ENCODE peak calls at places on chromosomes 16 and 17, in four cellular contexts. G, V, R and E are unnamed samples.

GRCh38 chr16:46650224-46650623 is 29.0 kb upstream of the SHCBP1 start:
- DNase-seq in G (no peak), V (peak; percentile 11), R (no peak), E (peak; percentile 74)

GRCh38 chr17:42387221-42387657 is 1.0 kb downstream of the STAT3 start:
- DNase-seq in G (peak; percentile 28), V (no peak), R (no peak), E (no peak)

GRCh38 chr16:78515421-78515820 is 416.0 kb downstream of the WWOX start:
- DNase-seq in G (no peak), V (no peak), R (no peak), E (no peak)

GRCh38 chr17:44235583-44235936 is 16.1 kb upstream of the UBTF start:
- DNase-seq in G (no peak), V (no peak), R (no peak), E (peak; percentile 81)

GRCh38 chr17:14069251-14069981 is at the start of gene COX10:
- DNase-seq in G (peak; percentile 89), V (peak; percentile 88), R (peak; percentile 94), E (peak; percentile 84)

GRCh38 chr16:89506791-89507191 is 1.4 kb upstream of the SPG7 start:
- DNase-seq in G (no peak), V (no peak), R (no peak), E (no peak)

GRCh38 chr17:63996430-63997182 is 1.5 kb upstream of the PRR29 start:
- DNase-seq in G (peak; percentile 32), V (no peak), R (no peak), E (no peak)

GRCh38 chr17:16348586-16348985 is 4.7 kb downstream of the CENPV start:
- DNase-seq in G (no peak), V (no peak), R (no peak), E (no peak)

GRCh38 chr17:3754458-3755334 is 31.0 kb downstream of the HASPIN start:
- DNase-seq in G (peak; percentile 92), V (no peak), R (peak; percentile 80), E (no peak)

GRCh38 chr17:71494045-71494444 is 626.8 kb upstream of the SOX9 start:
- DNase-seq in G (no peak), V (no peak), R (no peak), E (no peak)

GRCh38 chr16:67204076-67204475 is 5.1 kb downstream of the ELMO3 start:
- DNase-seq in G (no peak), V (no peak), R (no peak), E (no peak)

GRCh38 chr17:57957886-57958285 is 2.7 kb upstream of the CUEDC1 start:
- DNase-seq in G (no peak), V (no peak), R (no peak), E (no peak)

GRCh38 chr17:2704031-2704889 is 7.3 kb downstream of the CLUH start:
- DNase-seq in G (peak; percentile 60), V (no peak), R (no peak), E (no peak)

GRCh38 chr16:66842765-66843164 is 1.4 kb upstream of the CA7 start:
- DNase-seq in G (no peak), V (no peak), R (no peak), E (peak; percentile 35)

GRCh38 chr16:58026139-58026704 is 668 bp downstream of the MMP15 start:
- DNase-seq in G (no peak), V (no peak), R (no peak), E (peak; percentile 81)

GRCh38 chr16:48393843-48394703 is 8.9 kb upstream of the SIAH1 start:
- DNase-seq in G (peak; percentile 74), V (no peak), R (no peak), E (no peak)

GRCh38 chr16:30148101-30148500 is 25.1 kb upstream of the MAPK3 start:
- DNase-seq in G (no peak), V (no peak), R (no peak), E (no peak)

GRCh38 chr17:43018008-43018853 is 4.0 kb downstream of the VAT1 start:
- DNase-seq in G (no peak), V (no peak), R (peak; percentile 86), E (no peak)

GRCh38 chr16:84299734-84300440 is 5.2 kb downstream of the WFDC1 start:
- DNase-seq in G (no peak), V (no peak), R (no peak), E (no peak)

GRCh38 chr17:82845163-82845807 is 5.5 kb upstream of the ZNF750 start:
- DNase-seq in G (no peak), V (peak; percentile 86), R (no peak), E (no peak)

GRCh38 chr16:15754821-15755534 is 101.8 kb downstream of the MYH11 start:
- DNase-seq in G (no peak), V (no peak), R (no peak), E (no peak)

GRCh38 chr17:77160032-77160876 is 19.5 kb downstream of the SEC14L1 start:
- DNase-seq in G (no peak), V (no peak), R (no peak), E (no peak)

GRCh38 chr17:76702941-76703637 is 7.7 kb downstream of the MXRA7 start:
- DNase-seq in G (no peak), V (no peak), R (no peak), E (no peak)

GRCh38 chr16:9098377-9099090 is 7.1 kb downstream of the HAPSTR1 start:
- DNase-seq in G (no peak), V (no peak), R (no peak), E (no peak)

GRCh38 chr16:51648521-51648920 is 497.5 kb upstream of the SALL1 start:
- DNase-seq in G (no peak), V (no peak), R (no peak), E (peak; percentile 13)

GRCh38 chr16:76748698-76749097 is 442.3 kb upstream of the MON1B start:
- DNase-seq in G (no peak), V (no peak), R (no peak), E (no peak)

GRCh38 chr17:80780381-80781187 is 211.1 kb upstream of the CHMP6 start:
- DNase-seq in G (peak; percentile 63), V (no peak), R (no peak), E (no peak)

GRCh38 chr16:57533618-57534336 is 2.6 kb downstream of the CCDC102A start:
- DNase-seq in G (peak; percentile 78), V (peak; percentile 37), R (peak; percentile 63), E (no peak)

GRCh38 chr16:53434436-53435065 is at the start of gene RBL2:
- DNase-seq in G (peak; percentile 89), V (peak; percentile 10), R (peak; percentile 86), E (peak; percentile 94)

GRCh38 chr17:5825717-5826330 is 241.5 kb upstream of the NLRP1 start:
- DNase-seq in G (no peak), V (no peak), R (no peak), E (peak; percentile 35)

GRCh38 chr17:80614320-80614719 is 69.7 kb downstream of the RPTOR start:
- DNase-seq in G (no peak), V (no peak), R (no peak), E (no peak)

GRCh38 chr16:65386707-65387106 is 264.8 kb upstream of the CDH11 start:
- DNase-seq in G (no peak), V (no peak), R (no peak), E (no peak)

GRCh38 chr16:84240455-84240854 is 643 bp upstream of the KCNG4 start:
- DNase-seq in G (no peak), V (no peak), R (no peak), E (no peak)

GRCh38 chr16:62882552-62883221 is 846.4 kb upstream of the CDH8 start:
- DNase-seq in G (no peak), V (no peak), R (no peak), E (no peak)

GRCh38 chr16:57284952-57285263 is 436 bp upstream of the PLLP start:
- DNase-seq in G (no peak), V (no peak), R (no peak), E (no peak)

GRCh38 chr17:3732171-3732570 is 8.5 kb downstream of the HASPIN start:
- DNase-seq in G (no peak), V (no peak), R (no peak), E (peak; percentile 17)

GRCh38 chr17:22510504-22510903 is 818.2 kb downstream of the KCNJ18 start:
- DNase-seq in G (no peak), V (no peak), R (no peak), E (no peak)
- H3K9me3 ChIP-seq in G (no peaks in the 10 kb centered on the region), V (peaks cover 27% of the 10 kb centered on the region), R (no peaks in the 10 kb centered on the region), E (no peaks in the 10 kb centered on the region)

DNA sequence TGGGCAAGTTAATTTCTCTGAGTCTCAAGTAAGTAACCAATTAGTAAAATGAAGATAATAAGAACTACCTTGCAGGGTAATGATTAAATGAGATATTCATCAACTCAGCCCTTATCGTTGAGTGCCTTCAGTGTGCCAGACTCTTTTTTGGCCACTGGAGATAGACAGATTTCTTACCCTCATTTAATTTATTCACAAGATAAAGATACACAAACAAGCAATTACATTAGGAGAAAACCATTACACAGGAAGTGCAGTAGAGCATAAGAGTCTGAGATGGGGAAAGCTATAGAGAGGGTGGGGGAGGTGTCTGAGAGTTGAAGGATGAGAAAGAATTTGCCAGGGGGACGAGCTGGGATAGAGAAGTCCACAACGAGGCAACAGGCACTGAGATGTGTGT is 72.5 kb upstream of the BCAR1 start:
- DNase-seq in G (no peak), V (no peak), R (no peak), E (no peak)
- H3K27me3 ChIP-seq in G (no peaks in the 10 kb centered on the region), V (no peaks in the 10 kb centered on the region), R (no peaks in the 10 kb centered on the region), E (no peaks in the 10 kb centered on the region)

DNA sequence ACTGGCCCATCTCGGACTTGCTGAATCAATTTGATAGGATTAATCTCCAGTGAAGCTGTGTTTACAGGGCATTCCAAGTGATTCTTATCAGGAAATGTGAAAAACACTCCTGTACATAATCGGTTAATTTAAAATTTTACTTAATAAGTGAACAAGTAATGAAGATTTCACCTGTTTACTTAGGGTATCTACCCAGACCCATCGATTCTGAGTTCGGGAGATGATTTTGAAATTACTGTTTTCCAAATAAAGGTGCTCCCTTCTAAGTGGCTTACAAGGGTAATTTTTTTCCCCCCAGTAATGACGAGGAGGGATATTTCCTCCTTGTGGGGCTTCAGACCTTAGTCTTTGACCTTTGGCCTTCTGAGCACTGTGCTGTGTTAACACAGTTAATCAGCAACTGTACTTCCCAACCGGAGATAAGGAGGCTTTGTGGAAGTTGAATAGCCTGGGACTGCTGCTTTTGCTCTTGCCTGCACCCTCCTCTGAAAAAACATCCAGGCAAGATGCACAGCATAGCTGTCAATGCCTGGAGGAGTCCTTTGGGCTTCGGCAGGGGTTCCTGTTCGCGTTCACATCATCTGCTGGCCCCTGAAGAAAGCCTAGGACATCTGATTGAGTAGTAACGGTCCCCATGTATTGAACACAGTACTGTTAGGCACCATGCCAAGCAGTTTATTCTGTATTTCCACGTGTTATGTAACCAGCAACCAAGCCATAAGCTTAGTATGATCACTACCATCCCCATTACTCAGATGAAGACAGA is 1.8 kb downstream of the FAHD1 start:
- DNase-seq in G (no peak), V (no peak), R (no peak), E (no peak)
- H3K4me3 ChIP-seq in G (peak overlapping the region; percentile 93), V (no peak overlapping the region), R (peak overlapping the region; percentile 83), E (peak overlapping the region; percentile 80)

DNA sequence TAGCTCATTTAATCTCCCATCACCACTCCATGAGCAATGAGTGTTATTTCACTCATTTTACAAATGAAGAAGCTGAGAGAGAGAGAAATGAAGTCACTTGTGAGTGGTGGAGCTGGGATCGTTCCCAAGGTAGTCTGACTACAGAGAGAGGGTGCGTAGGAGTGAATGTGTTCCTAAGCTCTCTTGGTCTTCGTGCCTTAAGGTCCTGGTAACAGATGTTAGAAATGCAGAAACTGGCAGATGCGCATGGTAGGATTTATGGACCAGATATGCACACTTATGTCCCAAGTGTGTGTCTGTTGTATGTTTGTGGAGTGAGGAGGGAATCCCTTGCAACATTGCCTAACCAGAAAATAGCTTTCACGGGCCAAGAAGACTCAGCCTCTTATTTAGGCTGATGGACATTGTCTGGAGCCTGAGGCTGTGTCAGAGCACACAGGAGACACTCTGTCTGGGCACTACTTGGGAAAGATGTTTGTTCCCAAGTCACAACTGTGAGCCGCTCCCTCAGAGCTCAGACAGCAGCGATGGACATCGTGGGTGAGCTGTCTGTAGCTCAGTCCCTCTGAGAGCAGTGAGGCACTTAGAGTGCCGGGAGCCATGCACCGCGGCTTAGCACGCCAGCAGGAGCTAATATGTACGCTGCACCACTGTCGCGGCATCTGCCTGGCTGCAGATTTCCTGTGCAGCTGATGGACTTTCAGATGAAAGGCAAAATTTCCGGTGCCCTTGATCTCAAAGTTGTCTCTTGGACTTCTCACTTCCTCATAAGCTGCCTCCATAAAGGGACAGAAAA is 93.0 kb upstream of the ZNF469 start:
- DNase-seq in G (no peak), V (no peak), R (no peak), E (no peak)
- H3K9me3 ChIP-seq in G (peaks cover 5% of the 10 kb centered on the region), V (peaks cover 23% of the 10 kb centered on the region), R (no peaks in the 10 kb centered on the region), E (peaks cover 2% of the 10 kb centered on the region)